ENCODE peak calls at places on chromosomes 3 and 15, in six cellular contexts. One of them, this sample, is unnamed.

GRCh38 chr15:71400347-71400746 is 285.1 kb downstream of the THSD4 start:
- DNase-seq in MCF 10A: no peak
- DNase-seq in uterus: no peak
- DNase-seq in sciatic nerve: no peak
- DNase-seq in left cardiac atrium: no peak
- DNase-seq in NCI-H1092 treated with DMSO at 0.1 percent for 48 hours: no peak
- DNase-seq in this sample: no peak

GRCh38 chr3:50978991-50979667 is 304.4 kb downstream of the DOCK3 start:
- DNase-seq in sciatic nerve: no peak
- DNase-seq in MCF 10A: no peak
- DNase-seq in NCI-H1092 treated with DMSO at 0.1 percent for 48 hours: no peak
- DNase-seq in uterus: no peak
- DNase-seq in left cardiac atrium: no peak
- DNase-seq in this sample: no peak

GRCh38 chr3:117998071-117998470 is 1036.6 kb downstream of the IGSF11 start:
- DNase-seq in MCF 10A: peak
- DNase-seq in NCI-H1092 treated with DMSO at 0.1 percent for 48 hours: no peak
- DNase-seq in uterus: no peak
- DNase-seq in sciatic nerve: no peak
- DNase-seq in left cardiac atrium: no peak
- DNase-seq in this sample: no peak

GRCh38 chr3:129888739-129889138 is 4.8 kb downstream of the TMCC1 start:
- DNase-seq in NCI-H1092 treated with DMSO at 0.1 percent for 48 hours: no peak
- DNase-seq in uterus: no peak
- DNase-seq in MCF 10A: peak
- DNase-seq in left cardiac atrium: no peak
- DNase-seq in sciatic nerve: no peak
- DNase-seq in this sample: no peak

GRCh38 chr3:73072634-73073033 is 11.2 kb downstream of the EBLN2 start:
- DNase-seq in MCF 10A: no peak
- DNase-seq in sciatic nerve: no peak
- DNase-seq in left cardiac atrium: no peak
- DNase-seq in uterus: no peak
- DNase-seq in NCI-H1092 treated with DMSO at 0.1 percent for 48 hours: no peak
- DNase-seq in this sample: no peak

GRCh38 chr3:171874251-171874679 is 31.1 kb downstream of the TMEM212 start:
- DNase-seq in left cardiac atrium: no peak
- DNase-seq in sciatic nerve: no peak
- DNase-seq in NCI-H1092 treated with DMSO at 0.1 percent for 48 hours: no peak
- DNase-seq in uterus: no peak
- DNase-seq in MCF 10A: peak
- DNase-seq in this sample: no peak

GRCh38 chr3:60355825-60356224 is 895.4 kb downstream of the FHIT start:
- DNase-seq in sciatic nerve: no peak
- DNase-seq in left cardiac atrium: no peak
- DNase-seq in MCF 10A: no peak
- DNase-seq in uterus: no peak
- DNase-seq in NCI-H1092 treated with DMSO at 0.1 percent for 48 hours: no peak
- DNase-seq in this sample: no peak

GRCh38 chr3:16103472-16103871 is 71.0 kb upstream of the GALNT15 start:
- DNase-seq in sciatic nerve: no peak
- DNase-seq in left cardiac atrium: no peak
- DNase-seq in MCF 10A: no peak
- DNase-seq in NCI-H1092 treated with DMSO at 0.1 percent for 48 hours: no peak
- DNase-seq in uterus: no peak
- DNase-seq in this sample: no peak

GRCh38 chr3:122857019-122857418 is 62.1 kb downstream of the SLC49A4 start:
- DNase-seq in left cardiac atrium: no peak
- DNase-seq in uterus: no peak
- DNase-seq in sciatic nerve: no peak
- DNase-seq in NCI-H1092 treated with DMSO at 0.1 percent for 48 hours: no peak
- DNase-seq in MCF 10A: peak
- DNase-seq in this sample: no peak

GRCh38 chr3:77041156-77041696 is 1.3 kb downstream of the ROBO2 start:
- DNase-seq in left cardiac atrium: no peak
- DNase-seq in sciatic nerve: no peak
- DNase-seq in NCI-H1092 treated with DMSO at 0.1 percent for 48 hours: peak
- DNase-seq in uterus: no peak
- DNase-seq in MCF 10A: no peak
- DNase-seq in this sample: no peak

GRCh38 chr15:68231102-68231818 is 1.7 kb upstream of the CLN6 start:
- DNase-seq in sciatic nerve: no peak
- DNase-seq in left cardiac atrium: no peak
- DNase-seq in NCI-H1092 treated with DMSO at 0.1 percent for 48 hours: peak
- DNase-seq in MCF 10A: no peak
- DNase-seq in uterus: no peak
- DNase-seq in this sample: no peak

GRCh38 chr3:129611812-129612349 is 5.4 kb upstream of the PLXND1 start:
- DNase-seq in uterus: no peak
- DNase-seq in sciatic nerve: no peak
- DNase-seq in left cardiac atrium: peak
- DNase-seq in MCF 10A: no peak
- DNase-seq in NCI-H1092 treated with DMSO at 0.1 percent for 48 hours: no peak
- DNase-seq in this sample: peak

GRCh38 chr3:138507524-138507923 is 73.1 kb downstream of the ESYT3 start:
- DNase-seq in uterus: no peak
- DNase-seq in MCF 10A: no peak
- DNase-seq in NCI-H1092 treated with DMSO at 0.1 percent for 48 hours: no peak
- DNase-seq in sciatic nerve: no peak
- DNase-seq in left cardiac atrium: no peak
- DNase-seq in this sample: no peak

GRCh38 chr3:73508330-73508954 is 116.3 kb downstream of the PDZRN3 start:
- DNase-seq in NCI-H1092 treated with DMSO at 0.1 percent for 48 hours: peak
- DNase-seq in sciatic nerve: no peak
- DNase-seq in MCF 10A: peak
- DNase-seq in left cardiac atrium: peak
- DNase-seq in uterus: peak
- DNase-seq in this sample: no peak

GRCh38 chr3:111428301-111428700 is 113.7 kb upstream of the CD96 start:
- DNase-seq in MCF 10A: no peak
- DNase-seq in left cardiac atrium: no peak
- DNase-seq in uterus: no peak
- DNase-seq in NCI-H1092 treated with DMSO at 0.1 percent for 48 hours: no peak
- DNase-seq in sciatic nerve: no peak
- DNase-seq in this sample: no peak

GRCh38 chr15:28086175-28086703 is 12.9 kb downstream of the OCA2 start:
- DNase-seq in NCI-H1092 treated with DMSO at 0.1 percent for 48 hours: peak
- DNase-seq in sciatic nerve: no peak
- DNase-seq in uterus: no peak
- DNase-seq in MCF 10A: peak
- DNase-seq in left cardiac atrium: peak
- DNase-seq in this sample: no peak

GRCh38 chr15:89680282-89680873 is 1.2 kb upstream of the PLIN1 start:
- DNase-seq in MCF 10A: peak
- DNase-seq in sciatic nerve: peak
- DNase-seq in uterus: peak
- DNase-seq in left cardiac atrium: peak
- DNase-seq in NCI-H1092 treated with DMSO at 0.1 percent for 48 hours: peak
- DNase-seq in this sample: no peak

GRCh38 chr3:153289334-153289808 is 127.3 kb downstream of the RAP2B start:
- DNase-seq in MCF 10A: no peak
- DNase-seq in sciatic nerve: no peak
- DNase-seq in left cardiac atrium: no peak
- DNase-seq in NCI-H1092 treated with DMSO at 0.1 percent for 48 hours: no peak
- DNase-seq in uterus: no peak
- DNase-seq in this sample: no peak

GRCh38 chr3:55868347-55868746 is 381.2 kb upstream of the WNT5A start:
- DNase-seq in uterus: no peak
- DNase-seq in sciatic nerve: no peak
- DNase-seq in left cardiac atrium: no peak
- DNase-seq in NCI-H1092 treated with DMSO at 0.1 percent for 48 hours: no peak
- DNase-seq in MCF 10A: no peak
- DNase-seq in this sample: no peak

GRCh38 chr3:177569823-177570657 is 372.8 kb upstream of the TBL1XR1 start:
- DNase-seq in left cardiac atrium: no peak
- DNase-seq in NCI-H1092 treated with DMSO at 0.1 percent for 48 hours: no peak
- DNase-seq in sciatic nerve: no peak
- DNase-seq in uterus: no peak
- DNase-seq in MCF 10A: peak
- DNase-seq in this sample: no peak

GRCh38 chr3:139718415-139718814 is 40.6 kb upstream of the NMNAT3 start:
- DNase-seq in sciatic nerve: no peak
- DNase-seq in MCF 10A: peak
- DNase-seq in NCI-H1092 treated with DMSO at 0.1 percent for 48 hours: peak
- DNase-seq in uterus: peak
- DNase-seq in left cardiac atrium: peak
- DNase-seq in this sample: no peak

GRCh38 chr3:125433611-125434041 is 58.5 kb upstream of the ZNF148 start:
- DNase-seq in MCF 10A: peak
- DNase-seq in NCI-H1092 treated with DMSO at 0.1 percent for 48 hours: no peak
- DNase-seq in left cardiac atrium: no peak
- DNase-seq in uterus: no peak
- DNase-seq in sciatic nerve: no peak
- DNase-seq in this sample: no peak

GRCh38 chr3:126127452-126127851 is 43.5 kb upstream of the SLC41A3 start:
- DNase-seq in NCI-H1092 treated with DMSO at 0.1 percent for 48 hours: no peak
- DNase-seq in sciatic nerve: peak
- DNase-seq in left cardiac atrium: peak
- DNase-seq in uterus: peak
- DNase-seq in MCF 10A: no peak
- DNase-seq in this sample: peak

GRCh38 chr3:127690106-127690505 is 17.4 kb downstream of the ABTB1 start:
- DNase-seq in NCI-H1092 treated with DMSO at 0.1 percent for 48 hours: no peak
- DNase-seq in sciatic nerve: peak
- DNase-seq in uterus: no peak
- DNase-seq in MCF 10A: no peak
- DNase-seq in left cardiac atrium: peak
- DNase-seq in this sample: peak

GRCh38 chr15:74240897-74241614 is 4.9 kb downstream of the CCDC33 start:
- DNase-seq in uterus: no peak
- DNase-seq in sciatic nerve: no peak
- DNase-seq in left cardiac atrium: no peak
- DNase-seq in MCF 10A: no peak
- DNase-seq in NCI-H1092 treated with DMSO at 0.1 percent for 48 hours: no peak
- DNase-seq in this sample: no peak

GRCh38 chr3:45204136-45204535 is 22.0 kb downstream of the TMEM158 start:
- DNase-seq in left cardiac atrium: no peak
- DNase-seq in sciatic nerve: no peak
- DNase-seq in MCF 10A: peak
- DNase-seq in NCI-H1092 treated with DMSO at 0.1 percent for 48 hours: no peak
- DNase-seq in uterus: no peak
- DNase-seq in this sample: no peak

GRCh38 chr3:138774529-138775253 is 60.0 kb downstream of the PIK3CB start:
- DNase-seq in left cardiac atrium: peak
- DNase-seq in MCF 10A: peak
- DNase-seq in NCI-H1092 treated with DMSO at 0.1 percent for 48 hours: peak
- DNase-seq in uterus: peak
- DNase-seq in sciatic nerve: no peak
- DNase-seq in this sample: no peak

GRCh38 chr3:178930116-178930515 is 141.5 kb downstream of the ZMAT3 start:
- DNase-seq in NCI-H1092 treated with DMSO at 0.1 percent for 48 hours: no peak
- DNase-seq in left cardiac atrium: no peak
- DNase-seq in sciatic nerve: no peak
- DNase-seq in MCF 10A: no peak
- DNase-seq in uterus: no peak
- DNase-seq in this sample: no peak

GRCh38 chr3:14317057-14317553 is 85.3 kb upstream of the SLC6A6 start:
- DNase-seq in uterus: no peak
- DNase-seq in left cardiac atrium: no peak
- DNase-seq in NCI-H1092 treated with DMSO at 0.1 percent for 48 hours: no peak
- DNase-seq in MCF 10A: no peak
- DNase-seq in sciatic nerve: no peak
- DNase-seq in this sample: no peak

GRCh38 chr15:58543664-58544335 is 112.0 kb downstream of the LIPC start:
- DNase-seq in sciatic nerve: no peak
- DNase-seq in left cardiac atrium: no peak
- DNase-seq in MCF 10A: no peak
- DNase-seq in NCI-H1092 treated with DMSO at 0.1 percent for 48 hours: no peak
- DNase-seq in uterus: no peak
- DNase-seq in this sample: no peak

GRCh38 chr3:113741086-113741485 is 5.0 kb downstream of the NAA50 start:
- DNase-seq in uterus: no peak
- DNase-seq in NCI-H1092 treated with DMSO at 0.1 percent for 48 hours: no peak
- DNase-seq in MCF 10A: no peak
- DNase-seq in left cardiac atrium: no peak
- DNase-seq in sciatic nerve: no peak
- DNase-seq in this sample: no peak

GRCh38 chr15:64000183-64000710 is 46.0 kb downstream of the DAPK2 start:
- DNase-seq in MCF 10A: no peak
- DNase-seq in left cardiac atrium: no peak
- DNase-seq in sciatic nerve: peak
- DNase-seq in uterus: no peak
- DNase-seq in NCI-H1092 treated with DMSO at 0.1 percent for 48 hours: no peak
- DNase-seq in this sample: no peak